ENCODE peak calls at places on chromosome 6, in ten cellular contexts. K, X, R, B, L, P, Y, C, F and A are unnamed samples.
A peak's percentile ranks its signal among the peaks of the same experiment; 100 is the strongest.

GRCh38 chr6:162602759-162603158 is 124.8 kb downstream of the PRKN start:
- DNase-seq in K (no peak), X (no peak), R (no peak), B (no peak), L (no peak), P (no peak), Y (no peak), C (no peak), F (no peak), A (no peak)

GRCh38 chr6:90859612-90860011 is 272.7 kb upstream of the MAP3K7 start:
- DNase-seq in K (peak; percentile 11), X (no peak), R (peak; percentile 22), B (peak; percentile 40), L (no peak), P (peak; percentile 12), Y (no peak), C (no peak), F (no peak), A (no peak)

GRCh38 chr6:144797881-144798589 is 512.9 kb downstream of the UTRN start:
- DNase-seq in K (no peak), X (no peak), R (peak; percentile 44), B (no peak), L (no peak), P (no peak), Y (no peak), C (no peak), F (no peak), A (no peak)

GRCh38 chr6:141963543-141964295 is 169.0 kb upstream of the GJE1 start:
- DNase-seq in K (no peak), X (no peak), R (no peak), B (no peak), L (no peak), P (no peak), Y (no peak), C (no peak), F (no peak), A (no peak)

GRCh38 chr6:118280210-118280609 is 267.9 kb upstream of the PLN start:
- DNase-seq in K (no peak), X (no peak), R (no peak), B (no peak), L (no peak), P (no peak), Y (no peak), C (no peak), F (no peak), A (no peak)

GRCh38 chr6:152836523-152836922 is 85.9 kb downstream of the VIP start:
- DNase-seq in K (no peak), X (no peak), R (no peak), B (no peak), L (no peak), P (no peak), Y (no peak), C (no peak), F (no peak), A (no peak)

GRCh38 chr6:151564654-151565053 is 70.8 kb downstream of the CCDC170 start:
- DNase-seq in K (no peak), X (no peak), R (no peak), B (no peak), L (no peak), P (no peak), Y (no peak), C (no peak), F (no peak), A (no peak)

GRCh38 chr6:169981051-169981450 is 229.6 kb downstream of the ERMARD start:
- DNase-seq in K (no peak), X (no peak), R (no peak), B (no peak), L (no peak), P (no peak), Y (no peak), C (no peak), F (no peak), A (no peak)

GRCh38 chr6:107198631-107199416 is 83.5 kb upstream of the BEND3 start:
- DNase-seq in K (no peak), X (no peak), R (no peak), B (no peak), L (no peak), P (no peak), Y (no peak), C (no peak), F (no peak), A (no peak)

GRCh38 chr6:116034327-116034726 is 26.4 kb downstream of the FRK start:
- DNase-seq in K (no peak), X (no peak), R (peak; percentile 56), B (no peak), L (no peak), P (no peak), Y (no peak), C (no peak), F (no peak), A (no peak)

GRCh38 chr6:83514877-83515466 is 2.6 kb downstream of the PRSS35 start:
- DNase-seq in K (peak; percentile 64), X (no peak), R (peak; percentile 57), B (no peak), L (no peak), P (peak; percentile 50), Y (peak; percentile 42), C (no peak), F (peak; percentile 69), A (no peak)

GRCh38 chr6:38517005-38517404 is 122.7 kb downstream of the BTBD9 start:
- DNase-seq in K (no peak), X (no peak), R (peak; percentile 63), B (no peak), L (no peak), P (no peak), Y (no peak), C (no peak), F (no peak), A (no peak)

GRCh38 chr6:11785953-11786579 is 7.5 kb upstream of the ADTRP start:
- DNase-seq in K (no peak), X (no peak), R (no peak), B (no peak), L (no peak), P (no peak), Y (peak; percentile 77), C (no peak), F (no peak), A (no peak)

DNA sequence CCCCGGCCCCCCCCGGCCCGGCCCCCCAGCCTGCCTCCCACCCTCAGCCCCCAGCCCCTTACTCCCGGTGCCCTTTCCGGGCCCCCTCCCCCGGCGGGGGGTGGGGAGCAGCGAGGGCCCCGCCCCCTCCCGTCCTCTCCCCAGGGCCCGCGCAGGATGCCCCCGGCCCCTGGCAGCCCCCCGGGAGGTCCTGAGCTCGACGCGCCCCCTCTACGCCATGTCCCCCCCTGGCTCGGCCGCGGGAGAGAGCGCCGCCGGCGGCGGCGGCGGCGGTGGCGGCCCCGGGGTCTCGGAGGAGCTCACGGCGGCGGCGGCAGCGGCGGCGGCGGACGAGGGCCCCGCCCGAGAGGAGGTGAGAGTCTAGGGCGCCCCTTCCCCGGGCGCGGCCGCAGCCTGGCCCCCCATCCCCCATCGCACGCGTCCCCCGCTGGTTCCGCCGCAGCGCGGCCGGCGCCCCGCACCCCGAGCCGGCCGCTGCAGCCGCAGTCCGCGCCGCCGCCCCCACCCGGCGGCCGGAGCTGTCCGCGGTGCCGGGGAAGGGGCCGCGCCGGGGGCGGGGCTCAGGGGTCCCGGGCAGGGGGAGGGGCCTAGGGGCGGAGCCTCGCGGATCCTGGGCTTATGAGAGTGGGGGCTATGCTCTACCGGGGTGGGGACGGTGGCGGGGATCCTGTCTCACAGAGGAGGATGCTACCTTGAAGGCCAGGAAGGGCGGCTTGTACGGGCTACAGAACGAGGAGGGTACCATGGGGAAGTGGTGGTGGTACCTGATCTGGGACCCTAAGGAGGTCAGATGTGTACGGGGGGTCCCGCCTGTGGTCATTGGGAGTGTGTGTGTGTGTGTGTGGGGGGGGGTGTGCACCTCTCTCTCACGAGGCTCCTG is 516 bp downstream of the TMEM151B start:
- DNase-seq in K (peak; percentile 80), X (no peak), R (no peak), B (no peak), L (no peak), P (no peak), Y (no peak), C (no peak), F (peak; percentile 87), A (no peak)
- H3K4me3 ChIP-seq in K (peak overlapping the region; percentile 52), X (peak overlapping the region; percentile 14), R (peak overlapping the region; percentile 53), B (peak overlapping the region; percentile 48), L (peak overlapping the region; percentile 39), P (peak overlapping the region; percentile 32), Y (no peak overlapping the region), C (peak overlapping the region; percentile 27), F (no peak overlapping the region), A (peak overlapping the region; percentile 55)

GRCh38 chr6:79233611-79234149 is 802 bp downstream of the HMGN3 start:
- DNase-seq in K (peak; percentile 94), X (peak; percentile 51), R (peak; percentile 88), B (peak; percentile 86), L (peak; percentile 96), P (peak; percentile 71), Y (peak; percentile 88), C (peak; percentile 95), F (peak; percentile 95), A (peak; percentile 70)

GRCh38 chr6:79232696-79233462 is 1.6 kb downstream of the HMGN3 start:
- DNase-seq in K (no peak), X (no peak), R (no peak), B (no peak), L (no peak), P (no peak), Y (no peak), C (no peak), F (no peak), A (no peak)

GRCh38 chr6:79231101-79231500 is 3.4 kb downstream of the HMGN3 start:
- DNase-seq in K (no peak), X (no peak), R (no peak), B (no peak), L (no peak), P (no peak), Y (no peak), C (no peak), F (no peak), A (no peak)

GRCh38 chr6:79230149-79230548 is 4.3 kb downstream of the HMGN3 start:
- DNase-seq in K (no peak), X (no peak), R (no peak), B (no peak), L (no peak), P (no peak), Y (no peak), C (no peak), F (no peak), A (no peak)

GRCh38 chr6:79234150-79235022 is at the start of gene HMGN3:
- DNase-seq in K (peak; percentile 97), X (peak; percentile 88), R (peak; percentile 89), B (peak; percentile 98), L (peak; percentile 98), P (peak; percentile 94), Y (peak; percentile 95), C (peak; percentile 98), F (peak; percentile 94), A (peak; percentile 79)
- TF ChIP-seq CTCF in K (peak; percentile 17), X (no peak), R (no peak), B (peak; percentile 38), L (peak; percentile 23), P (peak; percentile 36), Y (no peak), C (no peak), F (peak; percentile 37), A (peak; percentile 34)

GRCh38 chr6:46501136-46502089 is 10.2 kb upstream of the RCAN2 start:
- DNase-seq in K (no peak), X (no peak), R (no peak), B (no peak), L (no peak), P (no peak), Y (no peak), C (no peak), F (no peak), A (no peak)
- H3K27ac ChIP-seq in K (no peak overlapping the region), X (no peak overlapping the region), R (no peak overlapping the region), B (peak overlapping the region; percentile 25), L (no peak overlapping the region), P (no peak overlapping the region), Y (no peak overlapping the region), C (no peak overlapping the region), F (no peak overlapping the region), A (peak overlapping the region; percentile 87)

GRCh38 chr6:43683708-43684455 is 3.7 kb downstream of the MRPS18A start:
- DNase-seq in K (no peak), X (no peak), R (no peak), B (no peak), L (no peak), P (peak; percentile 63), Y (no peak), C (no peak), F (no peak), A (no peak)
- H3K4me3 ChIP-seq in K (no peak overlapping the region), X (no peak overlapping the region), R (no peak overlapping the region), B (no peak overlapping the region), L (no peak overlapping the region), P (peak overlapping the region; percentile 5), Y (no peak overlapping the region), C (no peak overlapping the region), F (peak overlapping the region; percentile 7), A (no peak overlapping the region)